ENCODE peak calls at places on chromosomes 1 and 21, in five cellular contexts. One of them, this sample, is unnamed.
A peak's percentile ranks its signal among the peaks of the same experiment; 100 is the strongest.

GRCh38 chr1:201539561-201540404 is 856 bp downstream of the NAV1 start:
- DNase-seq in BJ: no peak
- DNase-seq in astrocyte of the spinal cord: peak; percentile 72
- DNase-seq in CD8-positive, alpha-beta T cell: no peak
- DNase-seq in omental fat pad: no peak
- DNase-seq in this sample: peak; percentile 50

GRCh38 chr1:8987881-8988617 is 38.2 kb downstream of the SLC2A7 start:
- DNase-seq in CD8-positive, alpha-beta T cell: peak; percentile 63
- DNase-seq in omental fat pad: peak; percentile 51
- DNase-seq in BJ: no peak
- DNase-seq in astrocyte of the spinal cord: peak; percentile 53
- DNase-seq in this sample: peak; percentile 80

GRCh38 chr1:66696771-66697170 is 55.5 kb upstream of the DYNLT5 start:
- DNase-seq in CD8-positive, alpha-beta T cell: no peak
- DNase-seq in astrocyte of the spinal cord: no peak
- DNase-seq in BJ: no peak
- DNase-seq in omental fat pad: no peak
- DNase-seq in this sample: no peak

GRCh38 chr1:87176090-87176489 is 152.6 kb upstream of the LMO4 start:
- DNase-seq in omental fat pad: no peak
- DNase-seq in astrocyte of the spinal cord: no peak
- DNase-seq in CD8-positive, alpha-beta T cell: no peak
- DNase-seq in BJ: no peak
- DNase-seq in this sample: no peak

GRCh38 chr1:35386954-35387353 is 118.4 kb downstream of the ZMYM4 start:
- DNase-seq in CD8-positive, alpha-beta T cell: no peak
- DNase-seq in astrocyte of the spinal cord: no peak
- DNase-seq in BJ: no peak
- DNase-seq in omental fat pad: no peak
- DNase-seq in this sample: no peak

GRCh38 chr21:31511258-31511657 is 148.2 kb upstream of the SOD1 start:
- DNase-seq in astrocyte of the spinal cord: no peak
- DNase-seq in CD8-positive, alpha-beta T cell: no peak
- DNase-seq in BJ: no peak
- DNase-seq in omental fat pad: no peak
- DNase-seq in this sample: no peak

GRCh38 chr1:116325922-116326321 is 47.1 kb upstream of the ATP1A1 start:
- DNase-seq in CD8-positive, alpha-beta T cell: peak; percentile 29
- DNase-seq in astrocyte of the spinal cord: no peak
- DNase-seq in BJ: no peak
- DNase-seq in omental fat pad: no peak
- DNase-seq in this sample: no peak

GRCh38 chr1:2555634-2556276 is 416 bp upstream of the TNFRSF14 start:
- DNase-seq in BJ: no peak
- DNase-seq in omental fat pad: peak; percentile 75
- DNase-seq in astrocyte of the spinal cord: no peak
- DNase-seq in CD8-positive, alpha-beta T cell: peak; percentile 58
- DNase-seq in this sample: no peak

GRCh38 chr1:194252189-194252588 is 1065.8 kb upstream of the B3GALT2 start:
- DNase-seq in CD8-positive, alpha-beta T cell: no peak
- DNase-seq in BJ: peak; percentile 9
- DNase-seq in astrocyte of the spinal cord: no peak
- DNase-seq in omental fat pad: no peak
- DNase-seq in this sample: no peak

GRCh38 chr21:26529556-26529955 is 43.5 kb downstream of the CYYR1 start:
- DNase-seq in CD8-positive, alpha-beta T cell: no peak
- DNase-seq in astrocyte of the spinal cord: no peak
- DNase-seq in omental fat pad: no peak
- DNase-seq in BJ: no peak
- DNase-seq in this sample: no peak

GRCh38 chr1:154446292-154446691 is 41.1 kb downstream of the IL6R start:
- DNase-seq in CD8-positive, alpha-beta T cell: no peak
- DNase-seq in omental fat pad: no peak
- DNase-seq in BJ: peak; percentile 93
- DNase-seq in astrocyte of the spinal cord: peak; percentile 84
- DNase-seq in this sample: no peak

GRCh38 chr1:43766086-43766784 is 58.9 kb downstream of the ST3GAL3 start:
- DNase-seq in BJ: no peak
- DNase-seq in omental fat pad: no peak
- DNase-seq in astrocyte of the spinal cord: no peak
- DNase-seq in CD8-positive, alpha-beta T cell: no peak
- DNase-seq in this sample: no peak

GRCh38 chr1:63915121-63915520 is 141.3 kb downstream of the ROR1 start:
- DNase-seq in astrocyte of the spinal cord: peak; percentile 34
- DNase-seq in BJ: no peak
- DNase-seq in omental fat pad: no peak
- DNase-seq in CD8-positive, alpha-beta T cell: no peak
- DNase-seq in this sample: no peak

GRCh38 chr1:205319081-205320018 is 2.2 kb downstream of the NUAK2 start:
- DNase-seq in CD8-positive, alpha-beta T cell: no peak
- DNase-seq in BJ: no peak
- DNase-seq in omental fat pad: no peak
- DNase-seq in astrocyte of the spinal cord: peak; percentile 79
- DNase-seq in this sample: no peak

GRCh38 chr1:58214674-58215073 is 331.9 kb downstream of the OMA1 start:
- DNase-seq in BJ: no peak
- DNase-seq in CD8-positive, alpha-beta T cell: no peak
- DNase-seq in omental fat pad: no peak
- DNase-seq in astrocyte of the spinal cord: no peak
- DNase-seq in this sample: no peak

GRCh38 chr1:149843302-149844041 is 55.9 kb upstream of the BOLA1 start:
- DNase-seq in omental fat pad: no peak
- DNase-seq in BJ: no peak
- DNase-seq in CD8-positive, alpha-beta T cell: no peak
- DNase-seq in astrocyte of the spinal cord: peak; percentile 10
- DNase-seq in this sample: no peak

GRCh38 chr1:8424539-8425116 is 106.7 kb downstream of the SLC45A1 start:
- DNase-seq in BJ: no peak
- DNase-seq in astrocyte of the spinal cord: no peak
- DNase-seq in omental fat pad: no peak
- DNase-seq in CD8-positive, alpha-beta T cell: peak; percentile 24
- DNase-seq in this sample: no peak

GRCh38 chr1:48495166-48495565 is 23.2 kb upstream of the SPATA6 start:
- DNase-seq in astrocyte of the spinal cord: no peak
- DNase-seq in BJ: peak; percentile 34
- DNase-seq in omental fat pad: no peak
- DNase-seq in CD8-positive, alpha-beta T cell: no peak
- DNase-seq in this sample: no peak

GRCh38 chr1:63082754-63083153 is 239.6 kb upstream of the FOXD3 start:
- DNase-seq in CD8-positive, alpha-beta T cell: no peak
- DNase-seq in astrocyte of the spinal cord: no peak
- DNase-seq in BJ: no peak
- DNase-seq in omental fat pad: no peak
- DNase-seq in this sample: no peak

GRCh38 chr1:166933633-166934032 is 41.7 kb downstream of the ILDR2 start:
- DNase-seq in BJ: no peak
- DNase-seq in CD8-positive, alpha-beta T cell: no peak
- DNase-seq in astrocyte of the spinal cord: no peak
- DNase-seq in omental fat pad: no peak
- DNase-seq in this sample: no peak

GRCh38 chr1:94384485-94385353 is 33.5 kb upstream of the ABCD3 start:
- DNase-seq in omental fat pad: no peak
- DNase-seq in BJ: no peak
- DNase-seq in CD8-positive, alpha-beta T cell: peak; percentile 3
- DNase-seq in astrocyte of the spinal cord: no peak
- DNase-seq in this sample: no peak

GRCh38 chr1:109104364-109105151 is 9.4 kb upstream of the ELAPOR1 start:
- DNase-seq in omental fat pad: no peak
- DNase-seq in CD8-positive, alpha-beta T cell: no peak
- DNase-seq in astrocyte of the spinal cord: no peak
- DNase-seq in BJ: no peak
- DNase-seq in this sample: no peak

GRCh38 chr1:241532173-241532553 is at the start of gene KMO:
- DNase-seq in omental fat pad: no peak
- DNase-seq in BJ: no peak
- DNase-seq in CD8-positive, alpha-beta T cell: no peak
- DNase-seq in astrocyte of the spinal cord: no peak
- DNase-seq in this sample: no peak

GRCh38 chr1:226660410-226661182 is 78.5 kb downstream of the ITPKB start:
- DNase-seq in astrocyte of the spinal cord: no peak
- DNase-seq in omental fat pad: no peak
- DNase-seq in CD8-positive, alpha-beta T cell: no peak
- DNase-seq in BJ: no peak
- DNase-seq in this sample: no peak

DNA sequence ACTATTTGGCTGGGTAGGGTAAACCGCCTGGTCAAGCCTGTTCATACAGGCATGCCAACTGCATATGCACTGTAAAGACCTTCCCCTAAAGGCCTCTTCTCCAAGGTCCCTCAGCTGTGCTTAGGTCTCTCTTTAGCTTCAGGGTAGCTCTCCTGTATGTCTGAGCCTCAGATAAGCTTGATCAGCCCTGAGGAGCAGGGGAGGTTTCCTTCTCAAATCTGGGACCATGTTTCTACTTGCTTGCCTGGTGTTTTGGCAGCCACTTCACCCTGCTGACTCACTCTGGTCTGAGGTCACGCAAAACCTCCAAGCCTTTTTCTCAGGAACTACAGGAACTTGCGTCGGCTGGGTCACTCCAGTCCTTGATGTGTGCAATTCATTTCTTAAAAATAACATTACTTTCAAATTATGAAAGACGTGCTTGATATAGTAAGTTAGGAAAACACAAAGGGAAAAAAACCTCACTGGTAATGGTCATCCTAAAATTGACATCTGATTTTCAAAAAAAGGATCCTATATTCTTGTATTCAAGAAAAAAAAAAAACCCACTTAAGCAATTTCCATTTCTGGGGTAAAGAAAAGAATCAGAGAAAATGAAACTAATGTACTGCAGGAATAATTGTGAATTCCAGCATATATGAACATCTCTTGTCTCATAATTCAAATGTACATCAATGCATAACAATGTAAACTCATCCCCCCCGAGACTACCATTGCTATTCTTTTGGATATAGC is 24.7 kb upstream of the RNF19B start:
- DNase-seq in BJ: peak; percentile 93
- DNase-seq in astrocyte of the spinal cord: peak; percentile 98
- DNase-seq in omental fat pad: no peak
- DNase-seq in CD8-positive, alpha-beta T cell: no peak
- DNase-seq in this sample: no peak
- TF ChIP-seq CTCF in BJ: no peak
- TF ChIP-seq CTCF in astrocyte of the spinal cord: no peak
- TF ChIP-seq CTCF in omental fat pad: no peak
- TF ChIP-seq CTCF in CD8-positive, alpha-beta T cell: no peak
- TF ChIP-seq CTCF in this sample: no peak

DNA sequence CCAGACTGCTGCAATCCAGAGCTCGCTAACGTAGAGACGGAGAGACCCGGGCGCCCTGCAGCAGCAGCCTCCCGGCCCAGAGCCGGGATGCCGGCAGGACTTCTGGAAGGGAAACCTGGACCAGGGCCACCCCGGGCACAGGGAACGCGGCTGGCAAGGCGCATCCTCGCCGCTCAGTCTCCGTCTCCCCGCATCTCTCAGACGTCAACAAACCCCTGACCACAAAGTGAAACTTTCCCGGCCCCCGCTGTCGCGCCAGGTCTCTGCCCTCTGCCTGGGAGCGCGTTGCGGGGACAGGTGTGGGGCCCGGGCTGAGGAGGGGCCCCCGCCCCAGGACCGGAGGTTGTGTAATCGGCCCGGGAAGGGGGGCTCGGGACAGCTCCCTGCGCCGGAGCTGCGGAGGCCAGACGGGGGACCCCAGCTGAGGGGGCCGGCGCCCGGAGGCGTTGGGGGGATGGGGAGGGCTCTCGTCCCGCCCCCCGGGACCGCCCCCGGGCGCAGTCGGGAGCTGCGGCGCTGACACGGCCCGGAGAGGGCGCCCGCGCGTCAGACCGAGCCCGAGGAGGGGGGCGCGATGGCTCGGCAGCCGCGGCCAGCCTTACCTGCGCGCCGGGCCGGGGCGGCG is 116.6 kb upstream of the HIVEP3 start:
- DNase-seq in astrocyte of the spinal cord: peak; percentile 61
- DNase-seq in BJ: no peak
- DNase-seq in CD8-positive, alpha-beta T cell: no peak
- DNase-seq in omental fat pad: no peak
- DNase-seq in this sample: peak; percentile 52
- TF ChIP-seq CTCF in astrocyte of the spinal cord: peak; percentile 33
- TF ChIP-seq CTCF in BJ: no peak
- TF ChIP-seq CTCF in CD8-positive, alpha-beta T cell: peak; percentile 26
- TF ChIP-seq CTCF in omental fat pad: no peak
- TF ChIP-seq CTCF in this sample: no peak

DNA sequence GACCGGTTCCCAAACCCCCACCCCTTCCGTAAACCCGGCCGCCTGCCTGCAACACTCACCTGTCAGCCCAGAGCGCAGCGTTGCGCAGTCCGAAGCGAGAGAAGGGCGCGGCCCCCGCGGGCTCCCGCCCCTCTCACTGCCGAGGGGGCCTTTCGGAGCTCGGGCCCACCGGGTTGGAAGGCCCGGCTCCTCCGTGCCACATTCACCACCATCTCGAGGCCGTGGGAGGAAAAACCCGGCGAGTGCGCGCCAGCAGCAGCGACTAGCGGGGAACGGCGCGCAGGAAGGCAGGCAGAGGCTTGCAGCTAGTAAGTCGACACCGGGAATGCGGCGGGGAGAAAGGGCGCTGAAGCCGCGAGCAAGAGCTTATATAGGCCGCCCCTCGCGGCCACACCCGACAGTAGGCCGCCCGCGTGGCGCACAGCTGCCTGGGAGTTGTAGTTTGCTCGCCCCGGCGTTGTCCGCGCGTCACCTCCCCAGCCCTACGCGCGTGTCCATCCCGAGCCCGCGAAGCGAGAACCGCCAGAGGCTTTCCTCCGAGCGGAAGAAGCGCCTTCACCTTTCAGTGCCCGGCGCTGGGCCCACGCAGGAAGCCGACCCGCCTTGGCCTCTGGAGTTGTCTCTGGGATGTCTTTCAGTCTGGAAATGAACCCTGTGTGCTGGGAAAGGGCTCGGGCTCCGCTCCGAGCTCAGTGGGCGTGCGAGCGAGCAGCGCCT is 10.4 kb upstream of the RAB42 start:
- DNase-seq in omental fat pad: peak; percentile 76
- DNase-seq in CD8-positive, alpha-beta T cell: peak; percentile 89
- DNase-seq in astrocyte of the spinal cord: peak; percentile 97
- DNase-seq in BJ: peak; percentile 75
- DNase-seq in this sample: peak; percentile 94
- TF ChIP-seq CTCF in omental fat pad: no peak
- TF ChIP-seq CTCF in CD8-positive, alpha-beta T cell: no peak
- TF ChIP-seq CTCF in astrocyte of the spinal cord: no peak
- TF ChIP-seq CTCF in BJ: no peak
- TF ChIP-seq CTCF in this sample: no peak

DNA sequence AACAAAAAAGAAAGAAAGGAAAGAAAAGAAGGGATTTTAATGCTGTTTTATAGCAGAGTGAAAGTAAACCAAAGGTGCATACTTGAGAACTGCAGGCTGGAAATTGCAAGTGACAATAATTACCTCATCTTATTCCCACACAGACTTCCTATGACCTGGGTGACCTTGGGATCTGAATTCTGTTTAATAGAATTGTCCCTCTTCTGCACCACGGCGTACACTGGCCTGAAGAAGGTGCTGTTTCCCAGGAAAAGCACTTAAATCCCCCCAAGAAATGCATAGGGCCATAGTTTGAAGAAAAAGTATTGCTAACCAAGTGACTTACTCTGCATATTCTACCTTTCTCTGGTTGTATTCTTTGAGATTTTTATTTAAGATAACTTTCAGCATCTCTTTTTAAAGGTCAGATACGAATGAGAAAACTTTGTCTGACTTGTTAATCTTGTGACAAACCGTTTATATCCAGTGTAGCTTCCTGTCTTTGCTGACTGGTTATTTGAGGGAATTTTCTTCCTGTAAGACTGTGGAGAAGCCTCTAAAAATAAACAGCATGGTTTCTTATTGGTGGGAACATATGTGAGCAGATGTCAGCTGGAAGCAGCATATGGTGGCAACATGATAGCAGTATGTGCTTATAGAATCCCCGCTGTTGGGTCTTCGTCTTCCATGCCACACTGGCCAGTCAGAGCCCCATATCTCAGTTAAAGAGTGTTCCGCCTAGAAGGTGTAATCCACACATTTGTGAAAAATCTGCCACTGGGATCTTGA is 16.3 kb downstream of the TGFB2 start:
- DNase-seq in omental fat pad: no peak
- DNase-seq in astrocyte of the spinal cord: peak; percentile 74
- DNase-seq in CD8-positive, alpha-beta T cell: no peak
- DNase-seq in BJ: no peak
- DNase-seq in this sample: peak; percentile 36
- TF ChIP-seq CTCF in omental fat pad: no peak
- TF ChIP-seq CTCF in astrocyte of the spinal cord: peak; percentile 75
- TF ChIP-seq CTCF in CD8-positive, alpha-beta T cell: no peak
- TF ChIP-seq CTCF in BJ: peak; percentile 69
- TF ChIP-seq CTCF in this sample: peak; percentile 6

This sample was measured in glutamatergic neuron.